ENCODE peak calls at places on chromosomes 12 and 14, in five cellular contexts. One of them, this sample, is unnamed. For H3K4me1, the result is how much of the 10 kb centered on the place peaks cover.

GRCh38 chr14:37544407-37544806 is 50.6 kb downstream of the FOXA1 start:
- DNase-seq in breast epithelium: peak
- DNase-seq in transverse colon: peak
- DNase-seq in sigmoid colon: no peak
- DNase-seq in HCT116: no peak
- DNase-seq in this sample: no peak

GRCh38 chr14:49641697-49642129 is 6.7 kb upstream of the DNAAF2 start:
- DNase-seq in breast epithelium: no peak
- DNase-seq in transverse colon: peak
- DNase-seq in sigmoid colon: no peak
- DNase-seq in HCT116: no peak
- DNase-seq in this sample: no peak

GRCh38 chr12:42946776-42947435 is 357.4 kb upstream of the PRICKLE1 start:
- DNase-seq in breast epithelium: no peak
- DNase-seq in transverse colon: no peak
- DNase-seq in sigmoid colon: no peak
- DNase-seq in HCT116: no peak
- DNase-seq in this sample: no peak

GRCh38 chr12:2244013-2244861 is 191.4 kb downstream of the CACNA1C start:
- DNase-seq in breast epithelium: no peak
- DNase-seq in transverse colon: peak
- DNase-seq in sigmoid colon: peak
- DNase-seq in HCT116: peak
- DNase-seq in this sample: no peak

GRCh38 chr12:27013606-27014084 is 539 bp downstream of the TM7SF3 start:
- DNase-seq in breast epithelium: no peak
- DNase-seq in transverse colon: peak
- DNase-seq in sigmoid colon: no peak
- DNase-seq in HCT116: no peak
- DNase-seq in this sample: peak

GRCh38 chr14:52706286-52706685 is 714 bp upstream of the PSMC6 start:
- DNase-seq in breast epithelium: no peak
- DNase-seq in transverse colon: no peak
- DNase-seq in sigmoid colon: no peak
- DNase-seq in HCT116: no peak
- DNase-seq in this sample: no peak

GRCh38 chr12:127773520-127773919 is 493.4 kb upstream of the TMEM132C start:
- DNase-seq in breast epithelium: no peak
- DNase-seq in transverse colon: no peak
- DNase-seq in sigmoid colon: no peak
- DNase-seq in HCT116: no peak
- DNase-seq in this sample: no peak

GRCh38 chr14:72457641-72458040 is 436.3 kb downstream of the DPF3 start:
- DNase-seq in breast epithelium: no peak
- DNase-seq in transverse colon: no peak
- DNase-seq in sigmoid colon: no peak
- DNase-seq in HCT116: no peak
- DNase-seq in this sample: no peak

GRCh38 chr12:109744991-109745942 is 31.6 kb downstream of the FAM222A start:
- DNase-seq in breast epithelium: peak
- DNase-seq in transverse colon: no peak
- DNase-seq in sigmoid colon: no peak
- DNase-seq in HCT116: no peak
- DNase-seq in this sample: peak

GRCh38 chr14:61322799-61323290 is 1.5 kb downstream of the PRKCH start:
- DNase-seq in breast epithelium: no peak
- DNase-seq in transverse colon: no peak
- DNase-seq in sigmoid colon: no peak
- DNase-seq in HCT116: peak
- DNase-seq in this sample: no peak

GRCh38 chr12:30997685-30998440 is 71.3 kb downstream of the TSPAN11 start:
- DNase-seq in breast epithelium: no peak
- DNase-seq in transverse colon: no peak
- DNase-seq in sigmoid colon: no peak
- DNase-seq in HCT116: no peak
- DNase-seq in this sample: no peak

GRCh38 chr12:55713721-55714120 is 2.1 kb upstream of the BLOC1S1 start:
- DNase-seq in breast epithelium: no peak
- DNase-seq in transverse colon: no peak
- DNase-seq in sigmoid colon: no peak
- DNase-seq in HCT116: no peak
- DNase-seq in this sample: no peak

GRCh38 chr12:47981496-47982260 is 18.3 kb downstream of the TMEM106C start:
- DNase-seq in breast epithelium: peak
- DNase-seq in transverse colon: peak
- DNase-seq in sigmoid colon: no peak
- DNase-seq in HCT116: no peak
- DNase-seq in this sample: no peak

GRCh38 chr12:93773122-93773871 is 96.1 kb downstream of the CRADD start:
- DNase-seq in breast epithelium: no peak
- DNase-seq in transverse colon: no peak
- DNase-seq in sigmoid colon: no peak
- DNase-seq in HCT116: no peak
- DNase-seq in this sample: no peak

GRCh38 chr12:49582201-49582600 is 14.3 kb upstream of the MCRS1 start:
- DNase-seq in breast epithelium: no peak
- DNase-seq in transverse colon: no peak
- DNase-seq in sigmoid colon: no peak
- DNase-seq in HCT116: no peak
- DNase-seq in this sample: no peak

GRCh38 chr12:131690320-131690719 is 20.6 kb upstream of the SFSWAP start:
- DNase-seq in breast epithelium: no peak
- DNase-seq in transverse colon: no peak
- DNase-seq in sigmoid colon: no peak
- DNase-seq in HCT116: no peak
- DNase-seq in this sample: no peak

GRCh38 chr12:93571360-93571853 is 1.1 kb upstream of the SOCS2 start:
- DNase-seq in breast epithelium: peak
- DNase-seq in transverse colon: peak
- DNase-seq in sigmoid colon: peak
- DNase-seq in HCT116: peak
- DNase-seq in this sample: peak

GRCh38 chr14:100967178-100967577 is 63.7 kb upstream of the RTL1 start:
- DNase-seq in breast epithelium: no peak
- DNase-seq in transverse colon: no peak
- DNase-seq in sigmoid colon: no peak
- DNase-seq in HCT116: no peak
- DNase-seq in this sample: no peak

GRCh38 chr12:101172316-101172715 is 37.7 kb downstream of the SLC5A8 start:
- DNase-seq in breast epithelium: no peak
- DNase-seq in transverse colon: peak
- DNase-seq in sigmoid colon: no peak
- DNase-seq in HCT116: no peak
- DNase-seq in this sample: no peak

GRCh38 chr14:35385042-35385839 is 19.3 kb downstream of the NFKBIA start:
- DNase-seq in breast epithelium: peak
- DNase-seq in transverse colon: peak
- DNase-seq in sigmoid colon: peak
- DNase-seq in HCT116: no peak
- DNase-seq in this sample: no peak

GRCh38 chr14:106564058-106564643 is 1037.8 kb downstream of the TMEM121 start:
- DNase-seq in breast epithelium: no peak
- DNase-seq in transverse colon: peak
- DNase-seq in sigmoid colon: no peak
- DNase-seq in HCT116: no peak
- DNase-seq in this sample: no peak

GRCh38 chr14:102686176-102686801 is 91.0 kb upstream of the TRAF3 start:
- DNase-seq in breast epithelium: no peak
- DNase-seq in transverse colon: no peak
- DNase-seq in sigmoid colon: no peak
- DNase-seq in HCT116: no peak
- DNase-seq in this sample: no peak

DNA sequence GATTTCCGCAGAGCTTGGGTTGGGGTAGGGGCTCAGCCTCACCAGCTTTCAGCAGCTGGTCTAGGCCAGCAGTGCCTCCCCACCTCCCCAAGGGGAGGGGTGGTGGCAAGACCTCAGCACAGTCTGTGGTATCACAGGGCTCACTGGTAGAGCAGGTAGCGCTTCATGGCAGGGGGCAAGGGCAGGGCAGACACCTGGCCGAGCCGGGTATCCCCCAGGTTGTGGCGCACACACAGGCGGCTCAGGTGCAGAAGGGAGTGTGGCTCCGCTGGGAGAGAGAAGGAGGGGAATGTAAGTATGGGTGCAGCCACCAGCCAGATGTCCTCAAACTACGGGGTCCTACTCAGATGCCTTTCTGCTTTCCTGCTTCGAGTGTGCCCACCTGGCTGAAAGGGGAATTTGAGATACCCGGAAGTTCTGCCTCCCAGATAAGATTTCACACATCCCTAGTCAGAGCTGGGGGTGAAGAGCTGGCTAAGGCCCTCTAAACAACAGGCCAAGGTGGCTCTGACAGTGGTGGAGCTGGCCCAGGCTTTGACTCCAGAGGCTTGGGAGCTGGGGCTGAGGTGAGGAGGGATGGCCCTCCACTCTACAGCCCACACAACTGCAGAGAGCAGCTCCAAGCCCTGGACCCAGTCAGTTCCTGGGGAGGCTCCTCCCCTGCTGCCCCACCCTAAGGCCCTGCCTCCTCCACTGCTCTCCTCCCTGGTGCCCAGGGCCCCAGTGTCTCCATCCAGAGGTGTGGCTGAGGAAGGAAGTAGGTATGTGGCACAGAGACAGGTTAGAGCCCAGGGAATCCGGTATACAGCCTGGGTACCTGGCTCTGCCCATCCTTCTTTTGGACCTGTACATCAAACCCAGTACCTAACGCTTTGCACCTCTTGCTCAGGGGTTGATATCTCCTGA is 1.8 kb downstream of the SPSB2 start:
- DNase-seq in breast epithelium: no peak
- DNase-seq in transverse colon: peak
- DNase-seq in sigmoid colon: no peak
- DNase-seq in HCT116: peak
- DNase-seq in this sample: no peak
- H3K4me1 ChIP-seq in breast epithelium: under half
- H3K4me1 ChIP-seq in transverse colon: half or more
- H3K4me1 ChIP-seq in sigmoid colon: under half
- H3K4me1 ChIP-seq in HCT116: under half
- H3K4me1 ChIP-seq in this sample: half or more

DNA sequence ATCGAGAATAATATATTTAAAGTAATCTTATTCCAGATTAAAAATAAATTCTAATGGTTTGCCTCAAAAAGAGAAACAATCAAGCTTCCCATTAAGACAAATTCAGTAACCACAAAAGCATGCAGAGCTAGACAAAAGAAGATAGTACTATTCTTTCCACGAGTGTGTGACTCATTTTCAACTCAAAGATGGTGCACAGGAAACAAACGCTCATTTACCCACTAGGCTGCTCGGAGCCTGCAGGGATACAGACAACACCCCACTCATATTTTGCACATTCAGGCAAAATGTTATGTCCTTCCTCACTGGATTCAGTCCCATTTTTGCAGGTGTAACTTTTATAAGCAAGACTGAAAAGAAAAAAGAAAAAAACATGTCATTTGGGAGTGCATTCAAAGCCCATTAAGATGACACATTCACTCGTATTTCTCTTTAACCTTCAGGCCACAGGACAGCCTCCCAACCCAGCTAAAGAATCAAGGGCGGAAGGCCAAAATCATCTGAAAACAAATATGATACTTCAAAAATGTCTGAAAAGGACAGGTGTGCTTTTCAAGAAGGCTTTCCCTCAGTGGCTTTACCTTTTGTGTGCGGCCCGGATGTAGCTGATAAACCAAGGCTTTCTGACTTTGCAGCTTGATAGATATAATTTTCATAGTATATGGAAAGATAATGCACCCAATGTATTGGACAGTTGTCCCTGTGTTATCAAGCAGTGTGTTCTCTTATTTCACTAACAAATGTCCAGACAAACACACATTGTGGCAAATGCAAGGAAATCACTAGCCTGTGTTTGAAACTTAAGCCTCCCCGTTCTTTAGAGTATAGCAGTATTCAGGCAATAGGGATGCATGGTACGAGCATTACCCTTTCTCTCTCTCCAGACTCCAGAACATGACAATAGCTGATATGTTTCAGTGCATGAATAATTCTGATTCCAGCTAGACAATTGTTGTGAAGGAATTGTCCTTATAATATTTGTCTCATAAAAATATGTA is 147.7 kb upstream of the KRR1 start:
- DNase-seq in breast epithelium: no peak
- DNase-seq in transverse colon: no peak
- DNase-seq in sigmoid colon: no peak
- DNase-seq in HCT116: peak
- DNase-seq in this sample: no peak
- TF ChIP-seq POLR2AphosphoS5 in breast epithelium: no peak
- TF ChIP-seq POLR2AphosphoS5 in transverse colon: no peak
- TF ChIP-seq POLR2AphosphoS5 in sigmoid colon: no peak
- TF ChIP-seq POLR2AphosphoS5 in HCT116: peak
- TF ChIP-seq POLR2AphosphoS5 in this sample: no peak

DNA sequence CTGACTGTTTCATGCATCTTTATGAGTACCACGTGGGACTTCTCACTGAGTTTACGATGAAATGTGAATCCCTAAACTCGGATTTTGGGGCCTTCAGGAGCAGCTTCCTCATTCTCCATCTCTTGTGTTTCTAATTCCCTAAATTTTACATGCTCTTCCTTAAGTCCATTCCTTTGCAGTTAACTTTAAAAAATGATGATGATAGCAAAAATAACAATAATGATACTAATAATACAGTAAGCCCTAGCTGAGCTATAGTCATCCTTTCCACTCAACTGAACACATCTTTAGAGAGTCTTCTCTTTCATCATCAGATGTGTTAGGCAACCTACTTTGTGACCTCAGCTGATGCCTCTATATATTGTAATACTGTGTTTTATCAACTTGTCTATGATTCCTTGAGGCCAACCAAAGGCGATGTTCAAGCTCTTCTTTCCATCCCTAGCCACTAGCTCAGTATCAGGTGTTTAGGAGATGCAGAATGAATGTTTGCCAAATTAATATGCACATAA is 1196.4 kb downstream of the VRK1 start:
- DNase-seq in breast epithelium: no peak
- DNase-seq in transverse colon: no peak
- DNase-seq in sigmoid colon: no peak
- DNase-seq in HCT116: no peak
- DNase-seq in this sample: no peak
- H3K4me3 ChIP-seq in breast epithelium: no peak
- H3K4me3 ChIP-seq in transverse colon: no peak
- H3K4me3 ChIP-seq in sigmoid colon: no peak
- H3K4me3 ChIP-seq in HCT116: no peak
- H3K4me3 ChIP-seq in this sample: no peak

DNA sequence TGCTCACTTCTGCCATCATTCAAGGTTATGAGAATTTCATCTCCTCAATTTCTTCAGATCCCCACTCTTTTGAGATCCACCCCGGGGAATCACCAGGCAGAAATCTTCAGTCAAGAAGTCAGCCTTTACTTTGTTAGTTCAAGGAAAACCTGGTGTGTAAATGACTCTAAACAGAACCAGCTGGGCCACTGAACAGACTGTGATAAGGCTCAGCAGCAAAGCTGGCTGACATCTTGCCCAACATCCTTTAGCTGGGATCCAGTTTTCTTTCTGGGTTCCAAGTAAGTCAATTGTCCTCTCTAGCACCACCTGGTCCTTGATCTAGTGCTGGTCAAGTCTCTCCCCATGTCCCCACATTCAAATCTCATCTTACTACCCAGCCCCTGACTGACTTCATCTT is 11.6 kb downstream of the CLMN start:
- DNase-seq in breast epithelium: no peak
- DNase-seq in transverse colon: no peak
- DNase-seq in sigmoid colon: no peak
- DNase-seq in HCT116: no peak
- DNase-seq in this sample: no peak
- H3K4me1 ChIP-seq in breast epithelium: under half
- H3K4me1 ChIP-seq in transverse colon: under half
- H3K4me1 ChIP-seq in sigmoid colon: under half
- H3K4me1 ChIP-seq in HCT116: under half
- H3K4me1 ChIP-seq in this sample: under half

GRCh38 chr12:114902665-114903393 is 218.9 kb upstream of the TBX3 start:
- DNase-seq in breast epithelium: no peak
- DNase-seq in transverse colon: no peak
- DNase-seq in sigmoid colon: no peak
- DNase-seq in HCT116: no peak
- DNase-seq in this sample: no peak
- TF ChIP-seq POLR2AphosphoS5 in breast epithelium: no peak
- TF ChIP-seq POLR2AphosphoS5 in transverse colon: no peak
- TF ChIP-seq POLR2AphosphoS5 in sigmoid colon: no peak
- TF ChIP-seq POLR2AphosphoS5 in HCT116: no peak
- TF ChIP-seq POLR2AphosphoS5 in this sample: no peak